ENCODE peak calls at places on chromosome 11, in eight cellular contexts. L is HEK293T; W is activated CD4-positive, alpha-beta memory T cell treated with anti-CD3 and anti-CD28 coated beads, Interleukin-2, amount 10 ng/mL, durations not matched to agents 7 days and 5 days; C is PC-3; O is stimulated activated CD4-positive, alpha-beta T cell treated with anti-CD3 and anti-CD28 coated beads, Interleukin-2, amount 100 ng/mL, for 24 hours; G is skeletal muscle cell; R is fibroblast of the conjunctiva; F is iris pigment epithelial cell. E is an unnamed sample.

GRCh38 chr11:1863352-1864215 is 10.7 kb downstream of the LSP1 start:
- DNase-seq in L (peak; percentile 78), W (no peak), C (peak; percentile 79), O (no peak), G (peak; percentile 79), R (peak; percentile 79), F (peak; percentile 86), E (peak; percentile 6)

GRCh38 chr11:29328961-29329441 is 687.8 kb downstream of the KCNA4 start:
- DNase-seq in L (peak; percentile 12), W (no peak), C (peak; percentile 77), O (no peak), G (no peak), R (peak; percentile 58), F (peak; percentile 92), E (no peak)

GRCh38 chr11:46332568-46333128 is 14.6 kb upstream of the DGKZ start:
- DNase-seq in L (no peak), W (no peak), C (no peak), O (peak; percentile 64), G (no peak), R (no peak), F (no peak), E (no peak)

GRCh38 chr11:83292709-83293435 is 6.7 kb upstream of the CCDC90B start:
- DNase-seq in L (peak; percentile 51), W (no peak), C (peak; percentile 84), O (peak; percentile 29), G (peak; percentile 24), R (peak; percentile 51), F (peak; percentile 78), E (peak; percentile 25)

GRCh38 chr11:100612766-100613165 is 74.3 kb upstream of the ARHGAP42 start:
- DNase-seq in L (no peak), W (no peak), C (peak; percentile 8), O (no peak), G (no peak), R (no peak), F (no peak), E (no peak)

GRCh38 chr11:30387891-30388861 is 65.3 kb downstream of the ARL14EP start:
- DNase-seq in L (no peak), W (no peak), C (no peak), O (no peak), G (peak; percentile 5), R (no peak), F (no peak), E (no peak)

GRCh38 chr11:62001450-62002178 is 34.2 kb upstream of the FTH1 start:
- DNase-seq in L (no peak), W (no peak), C (no peak), O (no peak), G (no peak), R (no peak), F (peak; percentile 63), E (no peak)

GRCh38 chr11:83709434-83709833 is 423.3 kb upstream of the CCDC90B start:
- DNase-seq in L (no peak), W (no peak), C (no peak), O (no peak), G (no peak), R (no peak), F (no peak), E (no peak)

GRCh38 chr11:117457835-117458234 is 130.2 kb downstream of the CEP164 start:
- DNase-seq in L (no peak), W (no peak), C (no peak), O (no peak), G (no peak), R (no peak), F (no peak), E (no peak)

GRCh38 chr11:86484795-86485166 is 110.1 kb downstream of the CCDC81 start:
- DNase-seq in L (no peak), W (no peak), C (no peak), O (no peak), G (no peak), R (no peak), F (peak; percentile 69), E (no peak)

GRCh38 chr11:72723508-72723907 is 28.7 kb downstream of the ARAP1 start:
- DNase-seq in L (no peak), W (no peak), C (no peak), O (no peak), G (no peak), R (no peak), F (no peak), E (no peak)